ENCODE peak calls at places on chromosomes 13 and 19, in ten cellular contexts. B is T-helper 2 cell; F is vagina; N is EL; T is fibroblast of lung; Q is stimulated activated CD8-positive, alpha-beta memory T cell treated with anti-CD3 and anti-CD28 coated beads, Interleukin-4, amount 100 ng/mL, for 4 hours; X is bronchial epithelial cell; J is mucosa of descending colon; Z is type B pancreatic cell; Y is NCI-H748 treated with DMSO at 0.1 percent for 48 hours. C is an unnamed sample.

GRCh38 chr19:6423499-6424189 is 967 bp downstream of the KHSRP start:
- DNase-seq in B (no peak), F (no peak), N (peak), T (peak), Q (no peak), X (peak), J (no peak), Z (no peak), Y (no peak), C (peak)

GRCh38 chr13:101453784-101454201 is 1.3 kb downstream of the ITGBL1 start:
- DNase-seq in B (no peak), F (no peak), N (peak), T (no peak), Q (no peak), X (peak), J (peak), Z (no peak), Y (no peak), C (peak)

GRCh38 chr13:30301827-30302226 is 5.5 kb downstream of the KATNAL1 start:
- DNase-seq in B (no peak), F (no peak), N (no peak), T (peak), Q (no peak), X (peak), J (no peak), Z (no peak), Y (peak), C (no peak)

GRCh38 chr13:23707674-23708073 is 137.5 kb downstream of the TNFRSF19 start:
- DNase-seq in B (no peak), F (no peak), N (peak), T (no peak), Q (no peak), X (peak), J (no peak), Z (no peak), Y (peak), C (peak)

GRCh38 chr13:60244381-60244780 is 80.7 kb upstream of the DIAPH3 start:
- DNase-seq in B (no peak), F (no peak), N (no peak), T (no peak), Q (no peak), X (no peak), J (no peak), Z (no peak), Y (no peak), C (no peak)

GRCh38 chr19:56477429-56478338 is 539 bp upstream of the ZNF667 start:
- DNase-seq in B (peak), F (no peak), N (peak), T (peak), Q (peak), X (peak), J (peak), Z (no peak), Y (peak), C (peak)

GRCh38 chr19:39308531-39309304 is 11.9 kb downstream of the LRFN1 start:
- DNase-seq in B (no peak), F (no peak), N (no peak), T (no peak), Q (no peak), X (peak), J (no peak), Z (no peak), Y (no peak), C (no peak)

GRCh38 chr13:43697323-43697722 is 89.4 kb downstream of the ENOX1 start:
- DNase-seq in B (no peak), F (no peak), N (no peak), T (no peak), Q (no peak), X (no peak), J (no peak), Z (no peak), Y (no peak), C (no peak)

GRCh38 chr19:17113127-17113785 is 37.7 kb downstream of the MYO9B start:
- DNase-seq in B (no peak), F (no peak), N (no peak), T (no peak), Q (no peak), X (no peak), J (no peak), Z (no peak), Y (no peak), C (no peak)

GRCh38 chr13:51845574-51846318 is 769 bp upstream of the TMEM272 start:
- DNase-seq in B (no peak), F (no peak), N (no peak), T (no peak), Q (no peak), X (no peak), J (no peak), Z (no peak), Y (no peak), C (no peak)

GRCh38 chr19:15584095-15584494 is 30.9 kb upstream of the CYP4F8 start:
- DNase-seq in B (no peak), F (no peak), N (no peak), T (no peak), Q (no peak), X (no peak), J (no peak), Z (no peak), Y (no peak), C (no peak)

GRCh38 chr19:5358173-5358800 is 17.7 kb upstream of the PTPRS start:
- DNase-seq in B (no peak), F (no peak), N (peak), T (peak), Q (no peak), X (no peak), J (no peak), Z (no peak), Y (no peak), C (no peak)

GRCh38 chr19:48551437-48552302 is at the start of gene SULT2B1:
- DNase-seq in B (no peak), F (no peak), N (no peak), T (no peak), Q (no peak), X (peak), J (peak), Z (no peak), Y (no peak), C (no peak)

GRCh38 chr19:14843587-14843986 is 5.1 kb downstream of the OR7A10 start:
- DNase-seq in B (no peak), F (no peak), N (no peak), T (no peak), Q (no peak), X (no peak), J (no peak), Z (no peak), Y (no peak), C (no peak)

GRCh38 chr13:98033277-98034247 is 80.1 kb downstream of the IPO5 start:
- DNase-seq in B (no peak), F (no peak), N (peak), T (peak), Q (no peak), X (peak), J (no peak), Z (no peak), Y (no peak), C (peak)

GRCh38 chr13:67934615-67935330 is 704.6 kb upstream of the PCDH9 start:
- DNase-seq in B (no peak), F (no peak), N (no peak), T (peak), Q (no peak), X (no peak), J (no peak), Z (no peak), Y (no peak), C (no peak)

GRCh38 chr13:94711561-94712286 is 621 bp downstream of the SOX21 start:
- DNase-seq in B (no peak), F (no peak), N (peak), T (peak), Q (no peak), X (no peak), J (no peak), Z (no peak), Y (peak), C (no peak)

GRCh38 chr19:45321848-45322247 is 827 bp downstream of the CKM start:
- DNase-seq in B (no peak), F (no peak), N (no peak), T (no peak), Q (no peak), X (no peak), J (no peak), Z (no peak), Y (no peak), C (no peak)

GRCh38 chr19:18460313-18460712 is 22.4 kb upstream of the ISYNA1 start:
- DNase-seq in B (no peak), F (no peak), N (peak), T (peak), Q (no peak), X (peak), J (peak), Z (no peak), Y (no peak), C (peak)

GRCh38 chr13:107459430-107459829 is 755.9 kb downstream of the LIG4 start:
- DNase-seq in B (no peak), F (no peak), N (no peak), T (peak), Q (no peak), X (no peak), J (no peak), Z (no peak), Y (no peak), C (no peak)

GRCh38 chr19:41265376-41266153 is 1.4 kb downstream of the HNRNPUL1 start:
- DNase-seq in B (no peak), F (no peak), N (peak), T (peak), Q (no peak), X (peak), J (no peak), Z (no peak), Y (no peak), C (peak)

GRCh38 chr13:62320129-62320724 is 904.6 kb upstream of the PCDH20 start:
- DNase-seq in B (no peak), F (no peak), N (peak), T (peak), Q (no peak), X (peak), J (no peak), Z (no peak), Y (peak), C (peak)

GRCh38 chr13:100540621-100541020 is 48.0 kb downstream of the GGACT start:
- DNase-seq in B (no peak), F (peak), N (no peak), T (no peak), Q (no peak), X (no peak), J (no peak), Z (peak), Y (no peak), C (no peak)

GRCh38 chr13:110455941-110456340 is 105.6 kb downstream of the RAB20 start:
- DNase-seq in B (peak), F (no peak), N (peak), T (peak), Q (peak), X (peak), J (peak), Z (peak), Y (peak), C (peak)

GRCh38 chr13:51230473-51231105 is 8.4 kb downstream of the FAM124A start:
- DNase-seq in B (no peak), F (no peak), N (no peak), T (peak), Q (no peak), X (no peak), J (no peak), Z (no peak), Y (no peak), C (peak)

C was measured in kidney tubule cell.